ENCODE peak calls at places on chromosomes 13 and 19, in nine cellular contexts. Z is NCI-H748 treated with DMSO at 0.1 percent for 48 hours, W is nephron progenitor cell, A is ascending aorta, M is astrocyte, Y is IMR-90, Q is NCI-H1417, S is non-pigmented ciliary epithelial cell, T is C1 segment of cervical spinal cord. V is an unnamed sample.

GRCh38 chr13:109400192-109400591 is 386.2 kb downstream of the IRS2 start:
- DNase-seq in Z (no peak), T (peak; percentile 18), Y (no peak), M (no peak), W (no peak), S (no peak), A (no peak), Q (no peak), V (no peak)

GRCh38 chr13:30870049-30870884 is 35.8 kb upstream of the MEDAG start:
- DNase-seq in W (peak; percentile 59), Y (peak; percentile 100), T (no peak), Z (no peak), M (peak; percentile 100), S (peak; percentile 99), A (peak; percentile 85), Q (no peak), V (peak; percentile 62)

GRCh38 chr19:39140195-39140516 is 14.6 kb downstream of the PAK4 start:
- DNase-seq in T (no peak), S (no peak), A (no peak), M (no peak), Y (no peak), Z (no peak), Q (no peak), W (no peak), V (peak; percentile 28)

GRCh38 chr13:26377038-26377437 is 123.1 kb downstream of the CDK8 start:
- DNase-seq in T (no peak), A (no peak), S (no peak), M (no peak), Y (peak; percentile 3), Z (no peak), Q (no peak), W (peak; percentile 20), V (peak; percentile 60)

GRCh38 chr19:17841810-17842662 is 5.7 kb downstream of the JAK3 start:
- DNase-seq in M (peak; percentile 49), S (peak; percentile 60), W (peak; percentile 99), Z (peak; percentile 62), A (no peak), T (peak; percentile 35), Y (peak; percentile 63), Q (peak; percentile 68), V (peak; percentile 96)

GRCh38 chr19:53365899-53366493 is 491 bp downstream of the ZNF525 start:
- DNase-seq in W (peak; percentile 47), T (no peak), A (no peak), M (peak; percentile 0), Z (no peak), Y (no peak), S (no peak), Q (no peak), V (peak; percentile 41)

GRCh38 chr13:114131581-114132418 is 623 bp downstream of the RASA3 start:
- DNase-seq in A (no peak), W (no peak), Z (no peak), S (no peak), M (peak; percentile 52), Y (no peak), T (peak; percentile 49), Q (peak; percentile 36), V (no peak)

GRCh38 chr19:28359819-28360414 is 853.0 kb downstream of the UQCRFS1 start:
- DNase-seq in Z (peak; percentile 13), M (no peak), Q (no peak), A (no peak), W (no peak), T (no peak), Y (no peak), S (no peak), V (no peak)

GRCh38 chr19:16338470-16339360 is 14.1 kb downstream of the KLF2 start:
- DNase-seq in S (peak; percentile 87), M (peak; percentile 98), Q (no peak), A (peak; percentile 46), Z (no peak), W (no peak), Y (peak; percentile 96), T (no peak), V (no peak)

GRCh38 chr19:35436477-35437141 is 11.4 kb upstream of the FFAR2 start:
- DNase-seq in Y (no peak), S (no peak), Q (no peak), Z (no peak), A (no peak), W (no peak), M (no peak), T (no peak), V (no peak)

GRCh38 chr13:75480691-75481175 is 1.2 kb downstream of the TBC1D4 start:
- DNase-seq in T (peak; percentile 58), Y (peak; percentile 37), M (peak; percentile 50), Z (peak; percentile 68), A (no peak), Q (peak; percentile 18), W (peak; percentile 61), S (no peak), V (peak; percentile 54)

GRCh38 chr13:73937420-73937819 is 196.8 kb downstream of the KLF12 start:
- DNase-seq in W (no peak), Z (no peak), T (no peak), A (no peak), S (no peak), M (peak; percentile 22), Q (no peak), Y (no peak), V (no peak)

GRCh38 chr13:64688893-64689677 is 2541.1 kb downstream of the PCDH9 start:
- DNase-seq in S (no peak), Y (peak; percentile 81), T (no peak), Q (no peak), A (no peak), M (peak; percentile 43), W (no peak), Z (no peak), V (no peak)

GRCh38 chr19:14477417-14478112 is 2.4 kb upstream of the PTGER1 start:
- DNase-seq in Y (no peak), S (no peak), W (no peak), Z (no peak), A (no peak), Q (no peak), M (no peak), T (no peak), V (peak; percentile 14)

GRCh38 chr13:113390874-113391497 is 27.1 kb upstream of the GRTP1 start:
- DNase-seq in Q (no peak), Y (no peak), M (no peak), S (no peak), A (no peak), W (no peak), Z (no peak), T (no peak), V (no peak)

GRCh38 chr19:16442386-16443276 is 29.1 kb downstream of the EPS15L1 start:
- DNase-seq in Z (peak; percentile 88), T (peak; percentile 14), W (no peak), M (no peak), S (no peak), Y (no peak), Q (peak; percentile 19), A (no peak), V (no peak)

GRCh38 chr19:4909172-4909896 is at the start of gene UHRF1:
- DNase-seq in A (no peak), M (no peak), Q (peak; percentile 84), Y (no peak), T (no peak), S (no peak), Z (no peak), W (peak; percentile 58), V (no peak)

GRCh38 chr19:17328517-17329060 is 6.1 kb downstream of the ANO8 start:
- DNase-seq in Q (no peak), T (no peak), W (peak; percentile 57), Y (no peak), M (no peak), A (no peak), S (no peak), Z (no peak), V (peak; percentile 39)

GRCh38 chr19:9650345-9650744 is 24.6 kb downstream of the ZNF562 start:
- DNase-seq in Z (no peak), S (no peak), W (no peak), T (no peak), A (no peak), Q (no peak), M (no peak), Y (no peak), V (no peak)

GRCh38 chr19:40716031-40716654 is 543 bp downstream of the COQ8B start:
- DNase-seq in W (no peak), Y (peak; percentile 95), Q (no peak), A (no peak), S (peak; percentile 79), M (no peak), T (no peak), Z (peak; percentile 30), V (no peak)

GRCh38 chr13:111363591-111363990 is 43.1 kb downstream of the TEX29 start:
- DNase-seq in A (no peak), T (no peak), Z (no peak), S (no peak), M (no peak), Q (no peak), W (no peak), Y (no peak), V (no peak)

GRCh38 chr13:36713842-36714241 is 40.0 kb downstream of the SERTM1 start:
- DNase-seq in Z (no peak), Q (no peak), S (no peak), A (no peak), Y (no peak), W (no peak), M (peak; percentile 13), T (no peak), V (no peak)

GRCh38 chr19:18340237-18340989 is at the start of gene PGPEP1:
- DNase-seq in T (peak; percentile 75), M (peak; percentile 16), W (peak; percentile 81), S (no peak), Q (peak; percentile 60), A (peak; percentile 17), Z (no peak), Y (peak; percentile 41), V (peak; percentile 78)

GRCh38 chr13:112897956-112898785 is 70.8 kb upstream of the MCF2L start:
- DNase-seq in Y (no peak), S (no peak), Q (no peak), W (no peak), T (no peak), Z (no peak), M (no peak), A (no peak), V (peak; percentile 14)

GRCh38 chr13:48533207-48533499 is 273 bp upstream of the RCBTB2 start:
- DNase-seq in M (no peak), Q (no peak), T (no peak), A (no peak), Y (no peak), W (no peak), Z (no peak), S (no peak), V (no peak)

GRCh38 chr19:32464279-32464678 is 58.7 kb downstream of the DPY19L3 start:
- DNase-seq in Q (peak; percentile 54), Z (peak; percentile 6), T (no peak), Y (peak; percentile 10), W (no peak), M (no peak), A (no peak), S (no peak), V (no peak)

GRCh38 chr19:50980203-50980602 is 3.5 kb downstream of the KLK7 start:
- DNase-seq in T (no peak), W (peak; percentile 20), A (no peak), S (no peak), Q (no peak), Y (no peak), M (no peak), Z (no peak), V (no peak)

GRCh38 chr13:27309967-27310598 is 39.5 kb downstream of the RASL11A start:
- DNase-seq in Y (peak; percentile 57), S (peak; percentile 10), Z (no peak), M (no peak), Q (no peak), W (no peak), A (no peak), T (no peak), V (no peak)

GRCh38 chr13:59750860-59751259 is 412.9 kb downstream of the DIAPH3 start:
- DNase-seq in Y (peak; percentile 57), M (peak; percentile 81), W (peak; percentile 59), Z (no peak), A (no peak), Q (no peak), T (peak; percentile 53), S (no peak), V (peak; percentile 50)

GRCh38 chr19:48480476-48481190 is 11.5 kb downstream of the CYTH2 start:
- DNase-seq in Y (no peak), M (no peak), T (peak; percentile 78), Q (no peak), S (no peak), W (no peak), A (no peak), Z (no peak), V (peak; percentile 66)

GRCh38 chr19:29832801-29833200 is 21.0 kb downstream of the CCNE1 start:
- DNase-seq in S (no peak), T (no peak), Z (no peak), Q (no peak), Y (no peak), W (no peak), A (no peak), M (no peak), V (no peak)